ENCODE peak calls at places on chromosome 2, in four cellular contexts. Q is NCI-H1105, R is PC-3, N is prostate gland. I is an unnamed sample.

GRCh38 chr2:62446491-62446890 is 59.5 kb downstream of the TMEM17 start:
- DNase-seq in Q (no peak), R (no peak), N (no peak), I (no peak)

GRCh38 chr2:67772216-67773180 is 290.3 kb downstream of the C1D start:
- DNase-seq in Q (no peak), R (no peak), N (no peak), I (no peak)

GRCh38 chr2:202084265-202084664 is 11.2 kb downstream of the KIAA2012 start:
- DNase-seq in Q (no peak), R (no peak), N (no peak), I (no peak)

GRCh38 chr2:46197672-46198071 is 99.5 kb upstream of the EPAS1 start:
- DNase-seq in Q (no peak), R (no peak), N (no peak), I (no peak)

GRCh38 chr2:211026109-211026508 is 469.7 kb downstream of the CPS1 start:
- DNase-seq in Q (no peak), R (no peak), N (no peak), I (no peak)

GRCh38 chr2:232484628-232485332 is 2.9 kb downstream of the ECEL1 start:
- DNase-seq in Q (no peak), R (no peak), N (no peak), I (no peak)

GRCh38 chr2:241809383-241810303 is 650 bp downstream of the NEU4 start:
- DNase-seq in Q (no peak), R (no peak), N (no peak), I (no peak)

GRCh38 chr2:187825-188224 is 76.0 kb downstream of the SH3YL1 start:
- DNase-seq in Q (no peak), R (no peak), N (no peak), I (no peak)

GRCh38 chr2:200446612-200447011 is 63.3 kb downstream of the KCTD18 start:
- DNase-seq in Q (no peak), R (no peak), N (no peak), I (no peak)

GRCh38 chr2:204049635-204050034 is 113.1 kb downstream of the ICOS start:
- DNase-seq in Q (no peak), R (no peak), N (no peak), I (no peak)

I was measured in stimulated activated naive CD4-positive, alpha-beta T cell.